ENCODE peak calls at places on chromosomes 3 and 15, in nine cellular contexts. K is foreskin fibroblast, H is bronchial epithelial cell, M is thoracic aorta, S is coronary artery, D is Caco-2, Y is mucosa of descending colon, R is body of pancreas, N is MM.1S. Q is an unnamed sample.

GRCh38 chr15:90529369-90530249 is at the start of gene CRTC3:
- DNase-seq in K (peak; percentile 75), H (peak; percentile 21), M (no peak), S (peak; percentile 78), D (peak; percentile 63), Y (peak; percentile 70), R (peak; percentile 51), N (peak; percentile 59), Q (peak; percentile 66)

GRCh38 chr3:186596568-186597287 is 16.1 kb upstream of the AHSG start:
- DNase-seq in K (peak; percentile 28), H (peak; percentile 75), M (no peak), S (no peak), D (peak; percentile 38), Y (no peak), R (no peak), N (no peak), Q (peak; percentile 62)

GRCh38 chr3:164417955-164418354 is 660.3 kb downstream of the SI start:
- DNase-seq in K (no peak), H (no peak), M (no peak), S (no peak), D (no peak), Y (no peak), R (no peak), N (no peak), Q (no peak)

GRCh38 chr3:48569400-48569799 is 5.8 kb upstream of the UCN2 start:
- DNase-seq in K (no peak), H (no peak), M (no peak), S (no peak), D (no peak), Y (no peak), R (no peak), N (no peak), Q (no peak)

GRCh38 chr15:59616390-59616789 is 4.8 kb downstream of the GCNT3 start:
- DNase-seq in K (no peak), H (peak; percentile 25), M (no peak), S (no peak), D (peak; percentile 33), Y (no peak), R (no peak), N (no peak), Q (no peak)

GRCh38 chr3:79844176-79844575 is 76.4 kb upstream of the ROBO1 start:
- DNase-seq in K (no peak), H (no peak), M (no peak), S (no peak), D (no peak), Y (no peak), R (no peak), N (no peak), Q (peak; percentile 43)

GRCh38 chr15:60795889-60796288 is 316.9 kb upstream of the ICE2 start:
- DNase-seq in K (no peak), H (no peak), M (no peak), S (no peak), D (no peak), Y (no peak), R (no peak), N (peak; percentile 22), Q (no peak)

GRCh38 chr3:191236635-191237034 is 37.6 kb downstream of the OSTN start:
- DNase-seq in K (peak; percentile 58), H (peak; percentile 53), M (no peak), S (no peak), D (no peak), Y (no peak), R (no peak), N (no peak), Q (peak; percentile 36)

GRCh38 chr3:11513817-11514135 is 129.9 kb downstream of the VGLL4 start:
- DNase-seq in K (no peak), H (no peak), M (no peak), S (no peak), D (no peak), Y (no peak), R (no peak), N (no peak), Q (no peak)

GRCh38 chr15:101250931-101251829 is 668 bp downstream of the CHSY1 start:
- DNase-seq in K (peak; percentile 75), H (no peak), M (no peak), S (no peak), D (peak; percentile 55), Y (peak; percentile 70), R (peak; percentile 44), N (no peak), Q (peak; percentile 44)

GRCh38 chr3:72453686-72454085 is 394.6 kb downstream of the SHQ1 start:
- DNase-seq in K (peak; percentile 22), H (no peak), M (no peak), S (no peak), D (no peak), Y (no peak), R (no peak), N (no peak), Q (no peak)

GRCh38 chr15:38453971-38454686 is at the start of gene FAM98B:
- DNase-seq in K (peak; percentile 95), H (peak; percentile 68), M (peak; percentile 55), S (peak; percentile 91), D (peak; percentile 95), Y (peak; percentile 91), R (peak; percentile 91), N (peak; percentile 94), Q (peak; percentile 93)

GRCh38 chr3:132210476-132211346 is 106.5 kb upstream of the ACP3 start:
- DNase-seq in K (peak; percentile 36), H (peak; percentile 53), M (no peak), S (no peak), D (peak; percentile 47), Y (no peak), R (peak; percentile 59), N (peak; percentile 50), Q (peak; percentile 6)

GRCh38 chr15:79430901-79431635 is 1.1 kb upstream of the MINAR1 start:
- DNase-seq in K (no peak), H (no peak), M (no peak), S (no peak), D (no peak), Y (no peak), R (no peak), N (no peak), Q (no peak)

GRCh38 chr3:152185941-152186630 is 82.6 kb upstream of the MBNL1 start:
- DNase-seq in K (peak; percentile 63), H (peak; percentile 55), M (no peak), S (no peak), D (no peak), Y (no peak), R (no peak), N (no peak), Q (no peak)

GRCh38 chr15:80068578-80068977 is 9.1 kb downstream of the ZFAND6 start:
- DNase-seq in K (peak; percentile 85), H (no peak), M (no peak), S (no peak), D (no peak), Y (no peak), R (no peak), N (no peak), Q (no peak)

GRCh38 chr15:74781673-74782595 is at the start of gene CSK:
- DNase-seq in K (peak; percentile 85), H (no peak), M (no peak), S (peak; percentile 75), D (peak; percentile 76), Y (peak; percentile 86), R (peak; percentile 75), N (peak; percentile 83), Q (peak; percentile 70)

GRCh38 chr3:71288269-71288930 is 295.1 kb downstream of the FOXP1 start:
- DNase-seq in K (no peak), H (no peak), M (no peak), S (no peak), D (peak; percentile 28), Y (no peak), R (no peak), N (no peak), Q (peak; percentile 66)

GRCh38 chr3:63193647-63194046 is 84.5 kb upstream of the SYNPR start:
- DNase-seq in K (peak; percentile 41), H (peak; percentile 34), M (no peak), S (no peak), D (peak; percentile 24), Y (no peak), R (no peak), N (peak; percentile 48), Q (peak; percentile 28)

GRCh38 chr15:40106203-40107161 is 2.2 kb downstream of the BMF start:
- DNase-seq in K (peak; percentile 55), H (peak; percentile 86), M (no peak), S (peak; percentile 78), D (peak; percentile 91), Y (no peak), R (peak; percentile 88), N (peak; percentile 75), Q (peak; percentile 72)

GRCh38 chr3:107956991-107957467 is 133.8 kb downstream of the CD47 start:
- DNase-seq in K (peak; percentile 95), H (no peak), M (peak; percentile 76), S (peak; percentile 91), D (no peak), Y (no peak), R (peak; percentile 34), N (no peak), Q (no peak)
- H3K4me3 ChIP-seq in K (peak overlapping the region; percentile 19), H (no peak overlapping the region), M (peak overlapping the region; percentile 61), S (peak overlapping the region; percentile 49), D (no peak overlapping the region), Y (no peak overlapping the region), R (no peak overlapping the region), N (no peak overlapping the region), Q (no peak overlapping the region)

GRCh38 chr3:171563298-171563697 is 103.1 kb upstream of the TNIK start:
- DNase-seq in K (no peak), H (no peak), M (no peak), S (no peak), D (peak; percentile 11), Y (no peak), R (no peak), N (no peak), Q (no peak)
- TF ChIP-seq CTCF in K (no peak), H (no peak), M (no peak), S (no peak), D (no peak), Y (no peak), R (no peak), N (no peak), Q (no peak)

GRCh38 chr15:47778263-47778770 is 61.0 kb downstream of the SEMA6D start:
- DNase-seq in K (no peak), H (no peak), M (no peak), S (no peak), D (no peak), Y (no peak), R (no peak), N (no peak), Q (no peak)
- H3K4me3 ChIP-seq in K (no peak overlapping the region), H (no peak overlapping the region), M (no peak overlapping the region), S (no peak overlapping the region), D (no peak overlapping the region), Y (no peak overlapping the region), R (no peak overlapping the region), N (no peak overlapping the region), Q (no peak overlapping the region)

DNA sequence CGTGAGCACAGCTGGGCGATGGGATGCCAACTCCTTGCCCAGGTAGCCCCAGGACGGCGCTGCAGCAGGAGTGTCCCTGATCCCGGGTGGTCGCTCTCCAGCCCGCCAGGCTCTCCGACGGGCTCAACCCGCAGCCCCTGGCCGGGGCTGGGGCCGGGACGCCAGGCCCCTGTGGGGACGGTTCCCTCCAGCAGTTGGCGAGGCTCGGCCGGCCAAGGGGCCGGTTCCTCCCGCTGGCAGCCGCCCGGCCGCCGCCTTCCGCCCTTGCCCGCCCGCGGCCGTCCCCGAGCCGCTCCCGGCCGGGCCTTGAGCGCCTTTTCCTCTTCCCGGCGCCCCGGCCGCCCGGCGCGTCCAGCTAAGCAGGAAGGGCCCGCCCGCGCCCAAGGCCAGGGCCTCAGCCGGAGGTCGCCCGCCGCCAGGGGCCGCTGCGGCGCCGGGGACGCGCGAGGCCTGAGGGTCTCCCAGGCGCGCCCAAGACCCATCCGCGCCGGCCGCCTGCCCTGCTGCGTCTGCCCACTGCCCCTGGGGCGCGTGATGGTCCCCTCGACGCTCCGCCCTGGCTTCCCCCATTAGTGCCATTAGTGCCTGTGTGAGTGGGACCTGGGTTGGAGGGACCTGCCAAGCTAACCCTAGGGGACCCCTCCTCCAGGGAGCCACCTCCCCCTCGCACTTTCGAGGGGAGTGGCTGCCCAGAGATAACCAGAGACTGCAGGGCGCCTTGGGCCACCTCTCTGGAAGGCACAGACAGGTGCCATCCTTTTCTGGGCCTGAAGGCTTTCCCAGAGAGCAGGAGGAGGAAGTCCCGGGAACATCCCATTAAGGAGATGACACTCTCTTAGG is 106.4 kb downstream of the FBLN2 start:
- DNase-seq in K (peak; percentile 46), H (no peak), M (no peak), S (no peak), D (peak; percentile 82), Y (no peak), R (peak; percentile 38), N (no peak), Q (peak; percentile 32)
- TF ChIP-seq CTCF in K (no peak), H (peak; percentile 45), M (no peak), S (no peak), D (peak; percentile 38), Y (no peak), R (peak; percentile 62), N (peak; percentile 22), Q (no peak)

Q was measured in choroid plexus epithelial cell.